ENCODE peak calls at places on chromosomes 12 and 14, in four cellular contexts. O is endothelial cell of umbilical vein, M is GM12878, I is HCT116. C is an unnamed sample.

GRCh38 chr12:79934309-79935020 is 432 bp downstream of the PPP1R12A start:
- DNase-seq in O (no peak), M (no peak), I (no peak), C (peak; percentile 83)

GRCh38 chr14:51651388-51652167 is at the start of gene FRMD6:
- DNase-seq in O (peak; percentile 83), M (peak; percentile 26), I (peak; percentile 68), C (peak; percentile 84)

GRCh38 chr12:20272171-20272570 is 96.2 kb upstream of the PDE3A start:
- DNase-seq in O (no peak), M (no peak), I (no peak), C (no peak)

GRCh38 chr12:63915105-63915830 is 70.8 kb downstream of the SRGAP1 start:
- DNase-seq in O (peak; percentile 63), M (no peak), I (peak; percentile 70), C (no peak)

GRCh38 chr12:122032570-122032969 is 10.9 kb downstream of the BCL7A start:
- DNase-seq in O (no peak), M (no peak), I (no peak), C (no peak)

GRCh38 chr12:104485651-104486341 is 29.0 kb downstream of the CHST11 start:
- DNase-seq in O (no peak), M (no peak), I (no peak), C (peak; percentile 94)

GRCh38 chr12:52243774-52244614 is 11.0 kb downstream of the KRT7 start:
- DNase-seq in O (peak; percentile 84), M (peak; percentile 66), I (no peak), C (peak; percentile 95)

GRCh38 chr12:94255428-94255827 is 107.1 kb downstream of the PLXNC1 start:
- DNase-seq in O (no peak), M (no peak), I (no peak), C (no peak)

GRCh38 chr12:70774055-70774454 is 136.8 kb upstream of the PTPRB start:
- DNase-seq in O (no peak), M (no peak), I (no peak), C (peak; percentile 56)

GRCh38 chr12:19709889-19710288 is 270.6 kb downstream of the AEBP2 start:
- DNase-seq in O (no peak), M (no peak), I (no peak), C (no peak)

DNA sequence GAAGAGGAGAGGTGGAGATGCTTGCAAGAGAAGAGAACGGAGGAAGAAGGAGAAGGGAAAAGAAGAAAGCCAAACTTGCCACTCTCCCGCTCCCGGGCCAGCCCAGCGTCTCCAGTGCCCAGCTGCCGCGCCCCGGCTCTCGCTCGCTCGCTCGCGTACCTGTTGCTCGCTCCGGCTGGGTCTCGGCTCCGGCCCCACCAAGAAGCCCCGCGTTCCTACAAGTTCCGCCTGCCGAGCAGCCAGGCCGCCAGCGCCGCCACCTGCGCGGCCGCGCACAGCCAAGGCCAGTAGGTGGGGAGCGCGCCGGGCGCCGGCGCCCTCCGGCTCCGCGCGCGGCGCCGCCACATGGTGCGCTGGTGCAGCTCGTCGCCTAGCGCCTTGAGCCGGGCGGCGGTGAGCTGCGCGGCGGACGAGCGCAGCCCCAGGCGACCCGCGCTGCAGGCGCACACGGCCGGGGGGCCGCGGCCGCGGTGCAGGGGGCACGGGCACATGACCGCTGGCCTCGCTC is 370 bp downstream of the HRK start:
- DNase-seq in O (peak; percentile 13), M (no peak), I (no peak), C (peak; percentile 44)
- TF ChIP-seq MAX in O (no peak), M (no peak), I (peak; percentile 49), C (no peak)

GRCh38 chr14:91510171-91511013 is at the start of gene PPP4R3A:
- DNase-seq in O (peak; percentile 96), M (peak; percentile 88), I (peak; percentile 90), C (peak; percentile 98)
- TF ChIP-seq POLR2A in O (peak; percentile 89), M (peak; percentile 95), I (peak; percentile 48), C (peak; percentile 76)

DNA sequence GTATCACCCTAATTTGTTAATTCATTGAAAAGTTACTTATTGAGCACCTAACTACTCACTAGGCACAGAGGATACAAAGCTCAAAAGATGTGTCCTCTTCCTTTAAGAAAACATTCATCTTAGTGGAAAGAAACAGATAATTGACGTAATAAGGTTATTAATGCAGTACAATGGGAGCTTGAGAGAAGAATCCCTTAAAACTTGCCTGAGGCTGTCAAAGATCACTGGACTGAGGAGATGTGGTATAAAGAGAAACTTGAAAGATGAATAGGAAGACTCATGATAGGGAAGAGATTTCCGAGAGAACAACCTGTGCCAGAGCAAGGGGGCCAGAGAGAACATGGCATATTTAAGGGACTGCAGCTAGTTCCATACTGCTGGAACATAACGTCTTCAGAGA is 19.1 kb downstream of the GOLGA5 start:
- DNase-seq in O (no peak), M (no peak), I (no peak), C (no peak)
- TF ChIP-seq CTCF in O (no peak), M (no peak), I (no peak), C (no peak)

GRCh38 chr12:109606261-109607028 is 32.9 kb downstream of the MVK start:
- DNase-seq in O (no peak), M (no peak), I (no peak), C (no peak)
- TF ChIP-seq MAX in O (no peak), M (no peak), I (no peak), C (no peak)

GRCh38 chr14:49966304-49966809 is 73.5 kb downstream of the ARF6 start:
- DNase-seq in O (no peak), M (no peak), I (no peak), C (no peak)
- TF ChIP-seq POLR2A in O (no peak), M (no peak), I (no peak), C (no peak)

GRCh38 chr12:108337235-108338223 is 1.6 kb downstream of the CMKLR1 start:
- DNase-seq in O (peak; percentile 33), M (no peak), I (peak; percentile 21), C (peak; percentile 69)
- TF ChIP-seq CTCF in O (peak; percentile 50), M (peak; percentile 63), I (peak; percentile 69), C (peak; percentile 69)

GRCh38 chr12:55933799-55934174 is 2.8 kb downstream of the DGKA start:
- DNase-seq in O (no peak), M (no peak), I (no peak), C (no peak)

GRCh38 chr12:55931780-55932545 is 1.0 kb downstream of the DGKA start:
- DNase-seq in O (peak; percentile 50), M (no peak), I (no peak), C (peak; percentile 65)

GRCh38 chr12:55933158-55933798 is 2.3 kb downstream of the DGKA start:
- DNase-seq in O (peak; percentile 60), M (no peak), I (peak; percentile 22), C (peak; percentile 72)

GRCh38 chr12:55931317-55931779 is 386 bp downstream of the DGKA start:
- DNase-seq in O (peak; percentile 9), M (no peak), I (no peak), C (peak; percentile 31)

GRCh38 chr12:55932546-55932919 is 1.6 kb downstream of the DGKA start:
- DNase-seq in O (peak; percentile 45), M (no peak), I (no peak), C (peak; percentile 76)
- TF ChIP-seq MAX in O (no peak), M (no peak), I (no peak), C (peak; percentile 26)

GRCh38 chr12:12376636-12377448 is 20.0 kb downstream of the BORCS5 start:
- DNase-seq in O (peak; percentile 73), M (peak; percentile 55), I (peak; percentile 65), C (peak; percentile 78)
- TF ChIP-seq POLR2A in O (no peak), M (no peak), I (no peak), C (no peak)

DNA sequence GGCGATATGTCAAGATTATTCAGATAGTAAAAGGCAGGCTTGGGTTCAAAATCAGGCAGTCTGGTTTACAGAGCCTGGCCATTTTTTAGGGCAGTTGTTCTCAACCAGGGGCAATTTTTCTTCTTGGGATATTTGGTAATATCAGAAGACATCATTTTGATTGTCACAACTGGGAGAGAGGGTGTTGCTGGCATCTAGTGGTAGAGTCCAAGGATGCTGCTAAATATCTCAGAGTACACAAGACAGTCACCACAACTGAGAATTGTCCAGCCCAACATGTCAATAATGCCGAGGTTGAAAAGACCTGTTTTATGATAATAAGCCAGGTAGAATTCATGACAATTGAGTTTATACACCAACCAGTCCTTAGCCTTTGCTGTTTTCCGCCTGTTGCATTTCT is 733.9 kb downstream of the NRXN3 start:
- DNase-seq in O (no peak), M (no peak), I (no peak), C (peak; percentile 1)
- TF ChIP-seq CTCF in O (no peak), M (no peak), I (peak; percentile 13), C (no peak)